ENCODE peak calls at places on chromosome 18, in ten cellular contexts. K is cardiac fibroblast, A is lower lobe of right lung, O is astrocyte, M is Peyer's patch, I is tibial nerve, Q is ovary, E is bronchial epithelial cell, C is A549, F is A673. Z is an unnamed sample.

GRCh38 chr18:55353806-55354205 is 234.2 kb downstream of the TCF4 start:
- DNase-seq in M (no peak), C (no peak), A (no peak), Q (no peak), E (no peak), O (peak; percentile 48), I (no peak), F (peak; percentile 74), K (no peak), Z (no peak)

GRCh38 chr18:35949903-35950627 is 22.4 kb upstream of the RMP24 start:
- DNase-seq in C (peak; percentile 25), I (peak; percentile 58), A (peak; percentile 61), M (peak; percentile 63), K (peak; percentile 73), O (peak; percentile 51), Q (peak; percentile 55), F (peak; percentile 77), E (peak; percentile 53), Z (peak; percentile 77)

GRCh38 chr18:53753616-53754015 is 470.9 kb downstream of the MBD2 start:
- DNase-seq in A (no peak), K (no peak), I (no peak), M (no peak), O (no peak), F (peak; percentile 75), E (no peak), Q (no peak), C (no peak), Z (no peak)

GRCh38 chr18:59742325-59743111 is 45.3 kb upstream of the CCBE1 start:
- DNase-seq in O (peak; percentile 80), C (no peak), Q (no peak), A (peak; percentile 69), M (no peak), K (peak; percentile 64), E (no peak), F (no peak), I (no peak), Z (peak; percentile 61)

GRCh38 chr18:79380816-79381806 is 14.6 kb upstream of the NFATC1 start:
- DNase-seq in A (peak; percentile 65), M (peak; percentile 77), O (no peak), C (peak; percentile 50), E (peak; percentile 23), I (peak; percentile 82), F (peak; percentile 71), Q (peak; percentile 80), K (peak; percentile 57), Z (peak; percentile 56)

GRCh38 chr18:13354414-13354813 is 135.9 kb downstream of the LDLRAD4 start:
- DNase-seq in F (no peak), O (no peak), K (no peak), Q (no peak), C (no peak), I (no peak), E (no peak), A (no peak), M (no peak), Z (no peak)

GRCh38 chr18:48045744-48046143 is 115.3 kb upstream of the SMAD2 start:
- DNase-seq in Q (no peak), A (no peak), K (no peak), C (no peak), M (peak; percentile 13), I (no peak), E (no peak), F (no peak), O (no peak), Z (no peak)

GRCh38 chr18:77151791-77152517 is 19.4 kb upstream of the MBP start:
- DNase-seq in F (no peak), I (no peak), K (no peak), E (no peak), Q (no peak), A (no peak), C (no peak), O (no peak), M (no peak), Z (no peak)

GRCh38 chr18:48422947-48423378 is 13.8 kb upstream of the ZBTB7C start:
- DNase-seq in M (no peak), O (no peak), I (no peak), E (no peak), F (no peak), K (no peak), C (no peak), A (no peak), Q (no peak), Z (no peak)

GRCh38 chr18:79684283-79684631 is 4.7 kb downstream of the CTDP1 start:
- DNase-seq in K (no peak), Q (no peak), F (no peak), M (no peak), E (no peak), O (no peak), C (no peak), A (no peak), I (no peak), Z (no peak)

GRCh38 chr18:80103231-80103630 is 5.8 kb upstream of the ADNP2 start:
- DNase-seq in O (peak; percentile 73), C (no peak), A (no peak), K (peak; percentile 44), E (peak; percentile 63), I (no peak), Q (no peak), F (no peak), M (no peak), Z (peak; percentile 12)

GRCh38 chr18:7168408-7168807 is 50.8 kb upstream of the LAMA1 start:
- DNase-seq in O (no peak), E (no peak), F (no peak), I (no peak), A (no peak), K (no peak), Q (no peak), M (no peak), C (no peak), Z (no peak)

GRCh38 chr18:47246027-47246971 is 5.2 kb downstream of the SKOR2 start:
- DNase-seq in K (no peak), A (no peak), O (no peak), F (no peak), E (no peak), M (no peak), C (no peak), Q (no peak), I (no peak), Z (no peak)

GRCh38 chr18:25614168-25614567 is 262.2 kb upstream of the ZNF521 start:
- DNase-seq in E (no peak), O (no peak), K (no peak), A (no peak), I (no peak), F (no peak), M (no peak), Q (no peak), C (no peak), Z (no peak)
- TF ChIP-seq CTCF in E (no peak), O (no peak), K (no peak), A (no peak), I (no peak), F (no peak), M (no peak), Q (no peak), C (no peak), Z (no peak)

GRCh38 chr18:46174317-46175039 is 70.3 kb downstream of the HAUS1 start:
- DNase-seq in I (no peak), E (peak; percentile 32), C (no peak), F (peak; percentile 49), A (peak; percentile 55), M (peak; percentile 62), Q (no peak), O (peak; percentile 23), K (peak; percentile 39), Z (peak; percentile 61)
- H3K4me3 ChIP-seq in I (peak overlapping the region; percentile 88), E (peak overlapping the region; percentile 99), C (peak overlapping the region; percentile 98), F (peak overlapping the region; percentile 94), A (peak overlapping the region; percentile 97), M (peak overlapping the region; percentile 99), Q (peak overlapping the region; percentile 93), O (peak overlapping the region; percentile 93), K (peak overlapping the region; percentile 97), Z (peak overlapping the region; percentile 93)

DNA sequence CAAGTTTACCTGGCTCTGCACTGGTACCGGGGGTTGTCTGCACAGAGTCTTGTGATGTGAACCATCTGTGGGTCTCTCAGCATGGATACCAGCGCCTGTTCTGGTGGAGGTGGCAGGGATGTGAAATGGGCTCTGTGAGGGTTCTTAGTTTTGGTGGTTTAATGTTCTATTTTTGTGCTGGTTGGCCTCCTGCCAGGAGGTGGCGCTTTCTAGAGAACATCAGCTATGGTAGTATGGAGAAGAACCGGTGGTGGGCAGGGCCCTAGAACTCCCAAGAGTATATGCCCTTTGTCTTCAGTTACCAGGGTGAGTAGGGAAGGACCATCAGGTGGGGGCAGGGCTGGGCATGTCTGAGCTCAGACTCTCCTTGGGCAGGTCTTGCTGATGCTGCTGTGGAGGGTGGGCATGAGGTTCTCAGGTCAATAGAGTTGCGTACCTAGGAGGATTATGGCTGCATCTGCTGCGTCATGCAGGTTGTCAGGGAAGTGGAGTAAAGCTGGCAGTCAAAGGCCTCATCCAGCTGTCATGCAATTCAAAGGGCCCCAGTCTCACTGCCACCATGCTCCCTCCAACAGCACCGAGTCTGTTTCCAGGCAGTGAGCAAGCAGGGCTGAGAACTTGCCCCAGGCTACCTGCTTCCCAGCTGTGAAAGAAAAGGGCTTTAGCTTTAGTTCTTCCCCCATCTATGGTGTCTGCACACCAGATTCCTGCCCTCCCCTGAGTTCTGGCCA is 278.0 kb downstream of the METTL4 start:
- DNase-seq in O (no peak), E (no peak), I (no peak), Q (no peak), M (no peak), F (peak; percentile 16), K (no peak), A (no peak), C (no peak), Z (no peak)
- TF ChIP-seq CTCF in O (no peak), E (no peak), I (no peak), Q (no peak), M (no peak), F (peak; percentile 12), K (no peak), A (no peak), C (no peak), Z (no peak)

DNA sequence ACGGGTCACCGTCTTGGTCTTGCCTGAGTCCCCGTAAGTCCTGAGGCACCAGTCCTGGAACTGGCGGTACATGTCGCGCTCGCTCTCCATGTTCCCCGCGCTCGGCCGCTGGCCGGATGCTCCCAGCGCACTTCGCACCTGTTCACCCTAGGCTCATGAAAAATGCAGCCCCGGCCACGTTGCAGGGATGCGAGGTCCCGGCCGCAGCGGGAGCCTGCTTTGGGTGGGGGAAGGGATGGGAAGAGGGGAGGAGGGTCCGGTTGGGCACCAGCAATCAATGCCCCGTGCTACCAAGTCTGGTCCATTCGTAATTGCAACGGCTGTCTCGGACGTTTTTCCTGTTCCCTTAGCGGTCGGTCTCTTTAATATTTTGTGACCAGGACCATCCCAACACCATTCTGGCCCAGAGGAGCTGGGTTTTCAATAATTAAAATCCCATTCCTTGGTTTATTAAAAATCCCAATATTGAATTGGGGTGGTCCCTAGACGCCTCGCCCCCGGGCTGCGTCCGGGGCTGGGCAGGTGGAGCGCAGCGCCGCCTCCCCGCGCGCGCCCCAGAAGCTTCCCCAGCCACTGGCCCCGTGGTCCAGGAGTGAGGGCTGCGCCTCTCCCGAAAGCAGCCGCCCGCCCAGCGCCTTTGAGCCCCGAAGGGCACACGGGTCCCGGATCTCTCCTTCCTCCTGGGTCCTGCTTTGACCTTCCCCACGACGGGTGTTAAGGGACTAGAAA is 1.4 kb downstream of the NOL4 start:
- DNase-seq in C (no peak), E (no peak), O (peak; percentile 2), I (no peak), Q (no peak), K (no peak), A (no peak), M (no peak), F (peak; percentile 32), Z (no peak)
- H3K4me3 ChIP-seq in C (peak overlapping the region; percentile 23), E (no peak overlapping the region), O (peak overlapping the region; percentile 66), I (peak overlapping the region; percentile 18), Q (peak overlapping the region; percentile 23), K (no peak overlapping the region), A (peak overlapping the region; percentile 44), M (no peak overlapping the region), F (peak overlapping the region; percentile 67), Z (peak overlapping the region; percentile 17)